ENCODE peak calls at places on chromosomes 13 and 19, in nine cellular contexts. F, Z, H, L, W, X, K, B and R are unnamed samples.

GRCh38 chr13:44174769-44175425 is 198.7 kb upstream of the SERP2 start:
- DNase-seq in F (no peak), Z (no peak), X (no peak), B (peak), H (no peak), L (peak), W (peak), K (peak), R (no peak)

GRCh38 chr13:111339366-111340143 is 19.1 kb downstream of the TEX29 start:
- DNase-seq in H (no peak), K (no peak), Z (no peak), B (no peak), F (no peak), X (no peak), L (no peak), W (peak), R (peak)

GRCh38 chr13:56561327-56561726 is 579.4 kb upstream of the PRR20A start:
- DNase-seq in X (no peak), Z (no peak), K (no peak), F (peak), L (no peak), B (no peak), H (peak), W (no peak), R (no peak)

GRCh38 chr13:100542546-100543156 is 45.9 kb downstream of the GGACT start:
- DNase-seq in W (no peak), F (no peak), L (peak), K (peak), B (peak), H (peak), X (peak), Z (no peak), R (no peak)

GRCh38 chr19:9456018-9456689 is 20.8 kb upstream of the ZNF266 start:
- DNase-seq in Z (no peak), F (no peak), K (no peak), X (peak), B (no peak), W (no peak), L (no peak), H (no peak), R (no peak)

GRCh38 chr13:58547419-58547818 is 915.9 kb downstream of the PCDH17 start:
- DNase-seq in H (no peak), W (no peak), X (no peak), Z (no peak), F (no peak), K (no peak), B (no peak), L (no peak), R (no peak)

GRCh38 chr19:45547211-45547770 is 37.3 kb downstream of the OPA3 start:
- DNase-seq in Z (no peak), L (no peak), K (no peak), F (no peak), H (no peak), X (no peak), W (no peak), B (no peak), R (no peak)

GRCh38 chr13:58191754-58192153 is 560.2 kb downstream of the PCDH17 start:
- DNase-seq in K (no peak), H (no peak), X (no peak), L (no peak), B (no peak), W (no peak), F (no peak), Z (no peak), R (no peak)

GRCh38 chr13:94351292-94352000 is 128.0 kb downstream of the DCT start:
- DNase-seq in K (peak), Z (no peak), X (no peak), F (no peak), B (peak), H (peak), L (peak), W (no peak), R (no peak)

GRCh38 chr13:101144808-101145419 is 271.4 kb downstream of the NALCN start:
- DNase-seq in B (peak), L (peak), K (peak), W (no peak), Z (peak), X (peak), H (peak), F (peak), R (no peak)

GRCh38 chr19:32872391-32872790 is 2.8 kb upstream of the SLC7A9 start:
- DNase-seq in B (no peak), F (no peak), K (no peak), X (no peak), H (no peak), W (no peak), L (no peak), Z (no peak), R (no peak)

GRCh38 chr19:14517840-14518505 is at the start of gene DNAJB1:
- DNase-seq in F (peak), B (peak), H (peak), L (peak), W (peak), X (peak), Z (no peak), K (peak), R (peak)

GRCh38 chr19:15138427-15138826 is 31.2 kb downstream of the SYDE1 start:
- DNase-seq in F (no peak), K (peak), L (peak), W (no peak), Z (no peak), B (peak), H (peak), X (no peak), R (no peak)

GRCh38 chr19:33720155-33720493 is 76.5 kb upstream of the KCTD15 start:
- DNase-seq in K (no peak), W (no peak), H (no peak), X (no peak), Z (no peak), B (no peak), L (no peak), F (no peak), R (no peak)

GRCh38 chr19:37306383-37306963 is 64.4 kb upstream of the ZNF527 start:
- DNase-seq in K (no peak), X (no peak), B (no peak), W (no peak), Z (no peak), H (no peak), L (no peak), F (no peak), R (no peak)

GRCh38 chr13:50552424-50552966 is 291.0 kb downstream of the DLEU7 start:
- DNase-seq in Z (no peak), W (no peak), B (no peak), X (no peak), F (no peak), H (peak), L (no peak), K (peak), R (no peak)

GRCh38 chr19:13846533-13847032 is 30.4 kb upstream of the NANOS3 start:
- DNase-seq in B (peak), L (peak), Z (peak), X (peak), W (peak), H (peak), F (peak), K (peak), R (peak)

GRCh38 chr13:33918199-33918932 is 100.4 kb downstream of the RFC3 start:
- DNase-seq in X (no peak), W (no peak), L (peak), B (peak), F (peak), Z (no peak), K (peak), H (peak), R (no peak)

GRCh38 chr19:34502582-34503545 is 21.3 kb downstream of the WTIP start:
- DNase-seq in H (no peak), L (peak), F (no peak), W (no peak), X (no peak), K (peak), Z (no peak), B (peak), R (no peak)

GRCh38 chr13:88097541-88097940 is 426.4 kb downstream of the SLITRK5 start:
- DNase-seq in L (no peak), F (no peak), K (no peak), Z (no peak), X (no peak), H (no peak), B (no peak), W (no peak), R (no peak)

GRCh38 chr13:27264181-27264580 is 6.4 kb upstream of the RASL11A start:
- DNase-seq in F (no peak), W (no peak), K (peak), X (no peak), Z (no peak), L (peak), B (peak), H (no peak), R (no peak)

GRCh38 chr19:10896851-10897526 is 25.6 kb downstream of the CARM1 start:
- DNase-seq in W (peak), Z (no peak), B (peak), L (peak), F (no peak), X (no peak), H (peak), K (no peak), R (peak)
- H3K27ac ChIP-seq in W (peak), Z (no peak), B (peak), L (no peak), F (no peak), X (no peak), H (peak), K (no peak), R (peak)

DNA sequence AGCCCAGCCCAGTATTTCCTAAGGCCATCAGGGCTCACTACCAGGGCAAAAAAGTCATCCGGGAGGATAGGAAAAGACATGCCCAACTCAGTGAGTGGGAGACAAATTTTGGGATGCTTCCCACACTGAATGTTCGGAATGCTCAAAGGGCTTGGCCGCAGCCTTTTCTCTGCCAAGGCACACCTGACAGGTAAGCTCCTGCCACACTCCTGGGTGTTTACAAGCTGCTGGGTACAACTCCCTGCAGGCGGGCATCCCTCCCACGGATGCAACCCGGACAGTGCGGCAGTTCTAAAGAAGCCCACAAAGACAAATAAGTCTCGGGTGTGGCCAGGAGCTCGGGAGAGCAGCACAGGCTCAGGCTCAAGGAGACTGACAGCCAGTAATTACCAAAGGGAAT is 28.1 kb downstream of the SLC7A1 start:
- DNase-seq in L (no peak), X (no peak), W (peak), B (no peak), K (no peak), H (no peak), F (no peak), Z (no peak), R (no peak)
- H3K9ac ChIP-seq in L (no peak), X (no peak), W (no peak), B (no peak), K (no peak), H (no peak), F (no peak), Z (no peak), R (no peak)

GRCh38 chr13:41053384-41053826 is 7.9 kb upstream of the WBP4 start:
- DNase-seq in L (peak), F (no peak), B (peak), K (peak), H (peak), X (no peak), Z (no peak), W (no peak), R (peak)
- H3K27ac ChIP-seq in L (no peak), F (no peak), B (peak), K (peak), H (peak), X (no peak), Z (no peak), W (no peak), R (peak)

GRCh38 chr13:41651413-41652068 is 194.2 kb downstream of the RGCC start:
- DNase-seq in B (no peak), Z (no peak), K (no peak), X (no peak), F (no peak), H (no peak), L (no peak), W (no peak), R (no peak)
- H3K9ac ChIP-seq in B (no peak), Z (no peak), K (no peak), X (no peak), F (no peak), H (no peak), L (peak), W (no peak), R (no peak)

GRCh38 chr13:41648314-41648935 is 191.1 kb downstream of the RGCC start:
- DNase-seq in H (peak), X (no peak), W (no peak), K (no peak), F (no peak), B (peak), Z (peak), L (peak), R (no peak)
- H3K27ac ChIP-seq in H (peak), X (no peak), W (no peak), K (no peak), F (no peak), B (peak), Z (peak), L (peak), R (no peak)

GRCh38 chr19:4043966-4044365 is 22.7 kb downstream of the ZBTB7A start:
- DNase-seq in K (no peak), B (no peak), W (no peak), X (no peak), L (no peak), F (no peak), H (no peak), Z (no peak), R (no peak)

GRCh38 chr19:4044927-4045557 is 21.7 kb downstream of the ZBTB7A start:
- DNase-seq in Z (no peak), L (no peak), H (no peak), F (no peak), W (peak), X (no peak), B (no peak), K (no peak), R (no peak)

GRCh38 chr19:4043410-4043809 is 23.3 kb downstream of the ZBTB7A start:
- DNase-seq in B (no peak), X (no peak), W (no peak), F (no peak), K (no peak), H (no peak), Z (no peak), L (no peak), R (no peak)

GRCh38 chr19:4042064-4042730 is 24.5 kb downstream of the ZBTB7A start:
- DNase-seq in H (no peak), W (no peak), F (no peak), K (no peak), X (no peak), B (no peak), L (no peak), Z (no peak), R (no peak)

GRCh38 chr19:4042731-4043082 is 24.0 kb downstream of the ZBTB7A start:
- DNase-seq in K (no peak), Z (no peak), X (no peak), L (no peak), B (no peak), H (peak), F (no peak), W (no peak), R (peak)
- H3K9ac ChIP-seq in K (no peak), Z (no peak), X (no peak), L (no peak), B (no peak), H (no peak), F (no peak), W (no peak), R (no peak)

GRCh38 chr13:48431987-48432615 is 19.2 kb upstream of the LPAR6 start:
- DNase-seq in L (peak), Z (no peak), H (no peak), W (no peak), K (peak), F (no peak), X (no peak), B (no peak), R (no peak)
- H3K27ac ChIP-seq in L (peak), Z (no peak), H (no peak), W (no peak), K (no peak), F (peak), X (no peak), B (no peak), R (no peak)

GRCh38 chr19:49816616-49817015 is 1.5 kb upstream of the MED25 start:
- DNase-seq in L (no peak), H (no peak), X (no peak), K (no peak), W (no peak), Z (no peak), F (no peak), B (no peak), R (no peak)
- H3K9ac ChIP-seq in L (peak), H (peak), X (peak), K (no peak), W (peak), Z (no peak), F (no peak), B (no peak), R (no peak)